ENCODE peak calls at places on chromosome X, in eight cellular contexts. X is astrocyte of the cerebellum, O is fibroblast of pulmonary artery, B is adipocyte, T is endothelial cell, W is non-pigmented ciliary epithelial cell, Y is sigmoid colon, Z is fibroblast of gingiva. A is an unnamed sample.

GRCh38 chrX:40964633-40965586 is 120.3 kb upstream of the USP9X start:
- DNase-seq in X (no peak), O (no peak), B (no peak), T (no peak), W (no peak), Y (no peak), Z (no peak), A (no peak)

GRCh38 chrX:1093112-1093511 is 119.3 kb downstream of the CRLF2 start:
- DNase-seq in X (no peak), O (no peak), B (no peak), T (no peak), W (no peak), Y (peak), Z (no peak), A (no peak)

GRCh38 chrX:78315745-78316144 is 11.7 kb downstream of the CYSLTR1 start:
- DNase-seq in X (no peak), O (no peak), B (no peak), T (no peak), W (no peak), Y (no peak), Z (no peak), A (no peak)

GRCh38 chrX:9396930-9397329 is 67.9 kb upstream of the TBL1X start:
- DNase-seq in X (peak), O (peak), B (no peak), T (no peak), W (no peak), Y (no peak), Z (peak), A (no peak)

GRCh38 chrX:134688839-134689238 is 30.6 kb upstream of the PLAC1 start:
- DNase-seq in X (no peak), O (peak), B (peak), T (no peak), W (no peak), Y (no peak), Z (peak), A (no peak)

GRCh38 chrX:10904220-10904619 is 206.9 kb upstream of the HCCS start:
- DNase-seq in X (peak), O (peak), B (no peak), T (no peak), W (no peak), Y (no peak), Z (peak), A (no peak)

GRCh38 chrX:71282514-71283408 is 674 bp upstream of the NONO start:
- DNase-seq in X (peak), O (peak), B (no peak), T (peak), W (no peak), Y (no peak), Z (peak), A (no peak)

GRCh38 chrX:97401154-97401553 is 517.4 kb downstream of the RPA4 start:
- DNase-seq in X (no peak), O (no peak), B (no peak), T (no peak), W (no peak), Y (no peak), Z (no peak), A (no peak)

GRCh38 chrX:140123446-140123845 is 158.1 kb upstream of the CXorf66 start:
- DNase-seq in X (peak), O (peak), B (no peak), T (peak), W (no peak), Y (no peak), Z (no peak), A (no peak)

GRCh38 chrX:40154853-40155616 is 57.3 kb upstream of the BCOR start:
- DNase-seq in X (no peak), O (peak), B (peak), T (peak), W (no peak), Y (peak), Z (peak), A (no peak)

A was measured in omental fat pad.